ENCODE peak calls at places on chromosomes 1 and 21, in four cellular contexts. One of them, this sample, is unnamed.

GRCh38 chr1:169312084-169312954 is 55.3 kb downstream of the NME7 start:
- DNase-seq in endothelial cell: no peak
- DNase-seq in HCEC 1CT: peak; percentile 96
- DNase-seq in CD8-positive, alpha-beta memory T cell: no peak
- DNase-seq in this sample: no peak

GRCh38 chr21:25934771-25935224 is 200.0 kb downstream of the GABPA start:
- DNase-seq in endothelial cell: no peak
- DNase-seq in HCEC 1CT: peak; percentile 98
- DNase-seq in CD8-positive, alpha-beta memory T cell: no peak
- DNase-seq in this sample: peak; percentile 87

GRCh38 chr1:21887796-21888195 is 49.3 kb downstream of the HSPG2 start:
- DNase-seq in endothelial cell: no peak
- DNase-seq in HCEC 1CT: no peak
- DNase-seq in CD8-positive, alpha-beta memory T cell: no peak
- DNase-seq in this sample: no peak

GRCh38 chr1:227925582-227926198 is 22.0 kb downstream of the WNT9A start:
- DNase-seq in endothelial cell: no peak
- DNase-seq in HCEC 1CT: no peak
- DNase-seq in CD8-positive, alpha-beta memory T cell: no peak
- DNase-seq in this sample: peak; percentile 28

GRCh38 chr1:232962761-232963357 is 12.4 kb downstream of the NTPCR start:
- DNase-seq in endothelial cell: no peak
- DNase-seq in HCEC 1CT: no peak
- DNase-seq in CD8-positive, alpha-beta memory T cell: no peak
- DNase-seq in this sample: no peak

GRCh38 chr1:111032295-111032897 is 68.7 kb upstream of the LRIF1 start:
- DNase-seq in endothelial cell: peak; percentile 43
- DNase-seq in HCEC 1CT: peak; percentile 54
- DNase-seq in CD8-positive, alpha-beta memory T cell: peak; percentile 41
- DNase-seq in this sample: no peak

GRCh38 chr1:110874303-110875215 is 1.6 kb downstream of the CD53 start:
- DNase-seq in endothelial cell: no peak
- DNase-seq in HCEC 1CT: no peak
- DNase-seq in CD8-positive, alpha-beta memory T cell: no peak
- DNase-seq in this sample: no peak

GRCh38 chr21:15725949-15726348 is 3.8 kb upstream of the USP25 start:
- DNase-seq in endothelial cell: no peak
- DNase-seq in HCEC 1CT: no peak
- DNase-seq in CD8-positive, alpha-beta memory T cell: no peak
- DNase-seq in this sample: no peak

GRCh38 chr1:203629509-203630082 is 3.0 kb downstream of the ATP2B4 start:
- DNase-seq in endothelial cell: peak; percentile 71
- DNase-seq in HCEC 1CT: peak; percentile 55
- DNase-seq in CD8-positive, alpha-beta memory T cell: peak; percentile 53
- DNase-seq in this sample: peak; percentile 78

GRCh38 chr1:202967684-202968281 is 726 bp upstream of the CYB5R1 start:
- DNase-seq in endothelial cell: peak; percentile 18
- DNase-seq in HCEC 1CT: no peak
- DNase-seq in CD8-positive, alpha-beta memory T cell: peak; percentile 31
- DNase-seq in this sample: no peak

GRCh38 chr1:48671578-48671977 is 105.1 kb downstream of the BEND5 start:
- DNase-seq in endothelial cell: no peak
- DNase-seq in HCEC 1CT: no peak
- DNase-seq in CD8-positive, alpha-beta memory T cell: no peak
- DNase-seq in this sample: no peak

GRCh38 chr1:225454733-225455132 is 26.9 kb upstream of the LBR start:
- DNase-seq in endothelial cell: no peak
- DNase-seq in HCEC 1CT: peak; percentile 69
- DNase-seq in CD8-positive, alpha-beta memory T cell: no peak
- DNase-seq in this sample: no peak

GRCh38 chr1:109959974-109960744 is 24.4 kb upstream of the AHCYL1 start:
- DNase-seq in endothelial cell: no peak
- DNase-seq in HCEC 1CT: peak; percentile 87
- DNase-seq in CD8-positive, alpha-beta memory T cell: no peak
- DNase-seq in this sample: no peak

GRCh38 chr1:211158866-211159265 is 24.9 kb upstream of the KCNH1 start:
- DNase-seq in endothelial cell: no peak
- DNase-seq in HCEC 1CT: no peak
- DNase-seq in CD8-positive, alpha-beta memory T cell: no peak
- DNase-seq in this sample: no peak

GRCh38 chr1:191963286-191963685 is 195.0 kb upstream of the RGS18 start:
- DNase-seq in endothelial cell: no peak
- DNase-seq in HCEC 1CT: peak; percentile 86
- DNase-seq in CD8-positive, alpha-beta memory T cell: no peak
- DNase-seq in this sample: no peak

GRCh38 chr1:91851130-91852010 is 34.6 kb downstream of the TGFBR3 start:
- DNase-seq in endothelial cell: no peak
- DNase-seq in HCEC 1CT: peak; percentile 92
- DNase-seq in CD8-positive, alpha-beta memory T cell: no peak
- DNase-seq in this sample: peak; percentile 85

GRCh38 chr21:42532466-42533181 is 19.0 kb downstream of the SLC37A1 start:
- DNase-seq in endothelial cell: no peak
- DNase-seq in HCEC 1CT: no peak
- DNase-seq in CD8-positive, alpha-beta memory T cell: no peak
- DNase-seq in this sample: peak; percentile 88

GRCh38 chr21:31624961-31625491 is 34.5 kb upstream of the SOD1 start:
- DNase-seq in endothelial cell: no peak
- DNase-seq in HCEC 1CT: no peak
- DNase-seq in CD8-positive, alpha-beta memory T cell: no peak
- DNase-seq in this sample: no peak

GRCh38 chr21:37914211-37914900 is 1.9 kb downstream of the KCNJ6 start:
- DNase-seq in endothelial cell: peak; percentile 74
- DNase-seq in HCEC 1CT: no peak
- DNase-seq in CD8-positive, alpha-beta memory T cell: no peak
- DNase-seq in this sample: no peak

GRCh38 chr21:29245104-29245643 is 53.5 kb upstream of the BACH1 start:
- DNase-seq in endothelial cell: no peak
- DNase-seq in HCEC 1CT: peak; percentile 21
- DNase-seq in CD8-positive, alpha-beta memory T cell: no peak
- DNase-seq in this sample: no peak

GRCh38 chr1:110005971-110006370 is 21.4 kb downstream of the AHCYL1 start:
- DNase-seq in endothelial cell: no peak
- DNase-seq in HCEC 1CT: peak; percentile 45
- DNase-seq in CD8-positive, alpha-beta memory T cell: no peak
- DNase-seq in this sample: no peak

GRCh38 chr21:34807881-34808568 is 139.2 kb downstream of the CLIC6 start:
- DNase-seq in endothelial cell: no peak
- DNase-seq in HCEC 1CT: peak; percentile 95
- DNase-seq in CD8-positive, alpha-beta memory T cell: no peak
- DNase-seq in this sample: peak; percentile 66

GRCh38 chr1:224507771-224508523 is 73.3 kb upstream of the WDR26 start:
- DNase-seq in endothelial cell: no peak
- DNase-seq in HCEC 1CT: no peak
- DNase-seq in CD8-positive, alpha-beta memory T cell: no peak
- DNase-seq in this sample: no peak

GRCh38 chr1:222798111-222798510 is 16.7 kb upstream of the DISP1 start:
- DNase-seq in endothelial cell: no peak
- DNase-seq in HCEC 1CT: peak; percentile 41
- DNase-seq in CD8-positive, alpha-beta memory T cell: no peak
- DNase-seq in this sample: no peak

GRCh38 chr1:119966020-119966419 is 69.7 kb upstream of the ADAM30 start:
- DNase-seq in endothelial cell: no peak
- DNase-seq in HCEC 1CT: no peak
- DNase-seq in CD8-positive, alpha-beta memory T cell: no peak
- DNase-seq in this sample: no peak

GRCh38 chr1:45478129-45478802 is 12.7 kb downstream of the TESK2 start:
- DNase-seq in endothelial cell: no peak
- DNase-seq in HCEC 1CT: no peak
- DNase-seq in CD8-positive, alpha-beta memory T cell: no peak
- DNase-seq in this sample: no peak

GRCh38 chr21:34833465-34833864 is 164.7 kb downstream of the CLIC6 start:
- DNase-seq in endothelial cell: no peak
- DNase-seq in HCEC 1CT: no peak
- DNase-seq in CD8-positive, alpha-beta memory T cell: no peak
- DNase-seq in this sample: no peak

GRCh38 chr1:192399161-192399560 is 82.4 kb downstream of the RGS21 start:
- DNase-seq in endothelial cell: peak; percentile 56
- DNase-seq in HCEC 1CT: no peak
- DNase-seq in CD8-positive, alpha-beta memory T cell: no peak
- DNase-seq in this sample: no peak

GRCh38 chr21:41761211-41762181 is 5.4 kb downstream of the RIPK4 start:
- DNase-seq in endothelial cell: no peak
- DNase-seq in HCEC 1CT: no peak
- DNase-seq in CD8-positive, alpha-beta memory T cell: no peak
- DNase-seq in this sample: peak; percentile 75

GRCh38 chr1:95145493-95145892 is 28.3 kb downstream of the TLCD4 start:
- DNase-seq in endothelial cell: no peak
- DNase-seq in HCEC 1CT: no peak
- DNase-seq in CD8-positive, alpha-beta memory T cell: no peak
- DNase-seq in this sample: no peak

GRCh38 chr21:44437696-44438431 is 17.4 kb upstream of the LRRC3 start:
- DNase-seq in endothelial cell: no peak
- DNase-seq in HCEC 1CT: no peak
- DNase-seq in CD8-positive, alpha-beta memory T cell: no peak
- DNase-seq in this sample: no peak

GRCh38 chr1:15627343-15627988 is 10.2 kb downstream of the DDI2 start:
- DNase-seq in endothelial cell: no peak
- DNase-seq in HCEC 1CT: no peak
- DNase-seq in CD8-positive, alpha-beta memory T cell: no peak
- DNase-seq in this sample: no peak

GRCh38 chr1:113784104-113784779 is 25.0 kb upstream of the PHTF1 start:
- DNase-seq in endothelial cell: no peak
- DNase-seq in HCEC 1CT: no peak
- DNase-seq in CD8-positive, alpha-beta memory T cell: no peak
- DNase-seq in this sample: no peak

GRCh38 chr21:42854246-42855010 is 24.9 kb downstream of the WDR4 start:
- DNase-seq in endothelial cell: no peak
- DNase-seq in HCEC 1CT: no peak
- DNase-seq in CD8-positive, alpha-beta memory T cell: no peak
- DNase-seq in this sample: no peak

GRCh38 chr1:81920245-81920740 is 119.6 kb downstream of the ADGRL2 start:
- DNase-seq in endothelial cell: peak; percentile 26
- DNase-seq in HCEC 1CT: peak; percentile 20
- DNase-seq in CD8-positive, alpha-beta memory T cell: no peak
- DNase-seq in this sample: peak; percentile 56

GRCh38 chr21:33971492-33972013 is 55.9 kb upstream of the ATP5PO start:
- DNase-seq in endothelial cell: no peak
- DNase-seq in HCEC 1CT: peak; percentile 91
- DNase-seq in CD8-positive, alpha-beta memory T cell: no peak
- DNase-seq in this sample: no peak

GRCh38 chr1:6093611-6094010 is 47.9 kb downstream of the KCNAB2 start:
- DNase-seq in endothelial cell: no peak
- DNase-seq in HCEC 1CT: no peak
- DNase-seq in CD8-positive, alpha-beta memory T cell: no peak
- DNase-seq in this sample: no peak